ENCODE peak calls at places on chromosomes 1 and 21, in five cellular contexts. One of them, this sample, is unnamed.
A peak's percentile ranks its signal among the peaks of the same experiment; 100 is the strongest.

GRCh38 chr1:237873487-237873927 is 17.2 kb downstream of the ZP4 start:
- DNase-seq in NCI-H1436: no peak
- DNase-seq in activated CD8-positive, alpha-beta memory T cell treated with anti-CD3 and anti-CD28 coated beads for 4 hours: no peak
- DNase-seq in HEK293T: peak; percentile 17
- DNase-seq in activated T-cell treated with anti-CD3 and anti-CD28 coated beads for 1 hour: no peak
- DNase-seq in this sample: no peak

GRCh38 chr1:232440325-232441059 is 189.4 kb downstream of the SIPA1L2 start:
- DNase-seq in NCI-H1436: no peak
- DNase-seq in activated CD8-positive, alpha-beta memory T cell treated with anti-CD3 and anti-CD28 coated beads for 4 hours: no peak
- DNase-seq in HEK293T: no peak
- DNase-seq in activated T-cell treated with anti-CD3 and anti-CD28 coated beads for 1 hour: no peak
- DNase-seq in this sample: no peak

GRCh38 chr1:40738831-40739230 is 44.8 kb upstream of the KCNQ4 start:
- DNase-seq in NCI-H1436: no peak
- DNase-seq in activated CD8-positive, alpha-beta memory T cell treated with anti-CD3 and anti-CD28 coated beads for 4 hours: no peak
- DNase-seq in HEK293T: no peak
- DNase-seq in activated T-cell treated with anti-CD3 and anti-CD28 coated beads for 1 hour: no peak
- DNase-seq in this sample: no peak

GRCh38 chr1:156436319-156437043 is 64.1 kb downstream of the MEF2D start:
- DNase-seq in NCI-H1436: no peak
- DNase-seq in activated CD8-positive, alpha-beta memory T cell treated with anti-CD3 and anti-CD28 coated beads for 4 hours: no peak
- DNase-seq in HEK293T: no peak
- DNase-seq in activated T-cell treated with anti-CD3 and anti-CD28 coated beads for 1 hour: no peak
- DNase-seq in this sample: no peak

GRCh38 chr1:6868371-6869001 is 83.2 kb downstream of the CAMTA1 start:
- DNase-seq in NCI-H1436: no peak
- DNase-seq in activated CD8-positive, alpha-beta memory T cell treated with anti-CD3 and anti-CD28 coated beads for 4 hours: no peak
- DNase-seq in HEK293T: no peak
- DNase-seq in activated T-cell treated with anti-CD3 and anti-CD28 coated beads for 1 hour: no peak
- DNase-seq in this sample: no peak

GRCh38 chr1:117150316-117150715 is 28.8 kb upstream of the TRIM45 start:
- DNase-seq in NCI-H1436: no peak
- DNase-seq in activated CD8-positive, alpha-beta memory T cell treated with anti-CD3 and anti-CD28 coated beads for 4 hours: no peak
- DNase-seq in HEK293T: no peak
- DNase-seq in activated T-cell treated with anti-CD3 and anti-CD28 coated beads for 1 hour: no peak
- DNase-seq in this sample: no peak

GRCh38 chr1:246544001-246544400 is 22.1 kb downstream of the TFB2M start:
- DNase-seq in NCI-H1436: no peak
- DNase-seq in activated CD8-positive, alpha-beta memory T cell treated with anti-CD3 and anti-CD28 coated beads for 4 hours: no peak
- DNase-seq in HEK293T: no peak
- DNase-seq in activated T-cell treated with anti-CD3 and anti-CD28 coated beads for 1 hour: no peak
- DNase-seq in this sample: no peak

GRCh38 chr1:69911301-69911801 is 294.0 kb downstream of the LRRC40 start:
- DNase-seq in NCI-H1436: no peak
- DNase-seq in activated CD8-positive, alpha-beta memory T cell treated with anti-CD3 and anti-CD28 coated beads for 4 hours: no peak
- DNase-seq in HEK293T: no peak
- DNase-seq in activated T-cell treated with anti-CD3 and anti-CD28 coated beads for 1 hour: no peak
- DNase-seq in this sample: no peak

GRCh38 chr1:238675241-238675640 is 711.1 kb upstream of the CHRM3 start:
- DNase-seq in NCI-H1436: no peak
- DNase-seq in activated CD8-positive, alpha-beta memory T cell treated with anti-CD3 and anti-CD28 coated beads for 4 hours: no peak
- DNase-seq in HEK293T: no peak
- DNase-seq in activated T-cell treated with anti-CD3 and anti-CD28 coated beads for 1 hour: no peak
- DNase-seq in this sample: no peak

GRCh38 chr1:181475580-181475979 is 7.7 kb upstream of the CACNA1E start:
- DNase-seq in NCI-H1436: no peak
- DNase-seq in activated CD8-positive, alpha-beta memory T cell treated with anti-CD3 and anti-CD28 coated beads for 4 hours: no peak
- DNase-seq in HEK293T: no peak
- DNase-seq in activated T-cell treated with anti-CD3 and anti-CD28 coated beads for 1 hour: no peak
- DNase-seq in this sample: no peak

GRCh38 chr1:45205000-45205909 is 1.1 kb downstream of the ZSWIM5 start:
- DNase-seq in NCI-H1436: no peak
- DNase-seq in activated CD8-positive, alpha-beta memory T cell treated with anti-CD3 and anti-CD28 coated beads for 4 hours: no peak
- DNase-seq in HEK293T: peak; percentile 53
- DNase-seq in activated T-cell treated with anti-CD3 and anti-CD28 coated beads for 1 hour: no peak
- DNase-seq in this sample: peak; percentile 8

GRCh38 chr1:68442822-68443556 is 6.8 kb downstream of the RPE65 start:
- DNase-seq in NCI-H1436: peak; percentile 41
- DNase-seq in activated CD8-positive, alpha-beta memory T cell treated with anti-CD3 and anti-CD28 coated beads for 4 hours: no peak
- DNase-seq in HEK293T: peak; percentile 71
- DNase-seq in activated T-cell treated with anti-CD3 and anti-CD28 coated beads for 1 hour: no peak
- DNase-seq in this sample: no peak

GRCh38 chr1:181043025-181043880 is 9.5 kb downstream of the MR1 start:
- DNase-seq in NCI-H1436: peak; percentile 37
- DNase-seq in activated CD8-positive, alpha-beta memory T cell treated with anti-CD3 and anti-CD28 coated beads for 4 hours: no peak
- DNase-seq in HEK293T: no peak
- DNase-seq in activated T-cell treated with anti-CD3 and anti-CD28 coated beads for 1 hour: no peak
- DNase-seq in this sample: no peak

GRCh38 chr1:172266528-172267174 is 153.8 kb upstream of the C1orf105 start:
- DNase-seq in NCI-H1436: no peak
- DNase-seq in activated CD8-positive, alpha-beta memory T cell treated with anti-CD3 and anti-CD28 coated beads for 4 hours: no peak
- DNase-seq in HEK293T: no peak
- DNase-seq in activated T-cell treated with anti-CD3 and anti-CD28 coated beads for 1 hour: no peak
- DNase-seq in this sample: no peak

GRCh38 chr1:207808911-207809555 is 57.2 kb downstream of the CD46 start:
- DNase-seq in NCI-H1436: no peak
- DNase-seq in activated CD8-positive, alpha-beta memory T cell treated with anti-CD3 and anti-CD28 coated beads for 4 hours: no peak
- DNase-seq in HEK293T: no peak
- DNase-seq in activated T-cell treated with anti-CD3 and anti-CD28 coated beads for 1 hour: no peak
- DNase-seq in this sample: no peak

GRCh38 chr1:201341377-201341776 is 36.1 kb downstream of the TNNT2 start:
- DNase-seq in NCI-H1436: no peak
- DNase-seq in activated CD8-positive, alpha-beta memory T cell treated with anti-CD3 and anti-CD28 coated beads for 4 hours: no peak
- DNase-seq in HEK293T: no peak
- DNase-seq in activated T-cell treated with anti-CD3 and anti-CD28 coated beads for 1 hour: no peak
- DNase-seq in this sample: no peak

GRCh38 chr1:165476776-165477175 is 31.9 kb upstream of the RXRG start:
- DNase-seq in NCI-H1436: no peak
- DNase-seq in activated CD8-positive, alpha-beta memory T cell treated with anti-CD3 and anti-CD28 coated beads for 4 hours: no peak
- DNase-seq in HEK293T: no peak
- DNase-seq in activated T-cell treated with anti-CD3 and anti-CD28 coated beads for 1 hour: no peak
- DNase-seq in this sample: no peak

GRCh38 chr1:234538930-234539649 is 60.1 kb upstream of the TARBP1 start:
- DNase-seq in NCI-H1436: no peak
- DNase-seq in activated CD8-positive, alpha-beta memory T cell treated with anti-CD3 and anti-CD28 coated beads for 4 hours: no peak
- DNase-seq in HEK293T: no peak
- DNase-seq in activated T-cell treated with anti-CD3 and anti-CD28 coated beads for 1 hour: no peak
- DNase-seq in this sample: no peak

GRCh38 chr1:17653728-17654351 is 101.3 kb upstream of the ACTL8 start:
- DNase-seq in NCI-H1436: peak; percentile 18
- DNase-seq in activated CD8-positive, alpha-beta memory T cell treated with anti-CD3 and anti-CD28 coated beads for 4 hours: no peak
- DNase-seq in HEK293T: peak; percentile 68
- DNase-seq in activated T-cell treated with anti-CD3 and anti-CD28 coated beads for 1 hour: no peak
- DNase-seq in this sample: no peak

GRCh38 chr21:45329261-45330074 is 41.8 kb upstream of the POFUT2 start:
- DNase-seq in NCI-H1436: no peak
- DNase-seq in activated CD8-positive, alpha-beta memory T cell treated with anti-CD3 and anti-CD28 coated beads for 4 hours: no peak
- DNase-seq in HEK293T: no peak
- DNase-seq in activated T-cell treated with anti-CD3 and anti-CD28 coated beads for 1 hour: no peak
- DNase-seq in this sample: no peak

GRCh38 chr1:29239142-29239541 is 2.8 kb downstream of the PTPRU start:
- DNase-seq in NCI-H1436: no peak
- DNase-seq in activated CD8-positive, alpha-beta memory T cell treated with anti-CD3 and anti-CD28 coated beads for 4 hours: no peak
- DNase-seq in HEK293T: no peak
- DNase-seq in activated T-cell treated with anti-CD3 and anti-CD28 coated beads for 1 hour: no peak
- DNase-seq in this sample: no peak

GRCh38 chr1:55288245-55288644 is 73.1 kb upstream of the USP24 start:
- DNase-seq in NCI-H1436: peak; percentile 75
- DNase-seq in activated CD8-positive, alpha-beta memory T cell treated with anti-CD3 and anti-CD28 coated beads for 4 hours: no peak
- DNase-seq in HEK293T: no peak
- DNase-seq in activated T-cell treated with anti-CD3 and anti-CD28 coated beads for 1 hour: no peak
- DNase-seq in this sample: no peak

GRCh38 chr1:115317101-115318012 is 20.7 kb downstream of the NGF start:
- DNase-seq in NCI-H1436: no peak
- DNase-seq in activated CD8-positive, alpha-beta memory T cell treated with anti-CD3 and anti-CD28 coated beads for 4 hours: no peak
- DNase-seq in HEK293T: no peak
- DNase-seq in activated T-cell treated with anti-CD3 and anti-CD28 coated beads for 1 hour: no peak
- DNase-seq in this sample: no peak

GRCh38 chr21:31658053-31658452 is 1.4 kb upstream of the SOD1 start:
- DNase-seq in NCI-H1436: no peak
- DNase-seq in activated CD8-positive, alpha-beta memory T cell treated with anti-CD3 and anti-CD28 coated beads for 4 hours: no peak
- DNase-seq in HEK293T: no peak
- DNase-seq in activated T-cell treated with anti-CD3 and anti-CD28 coated beads for 1 hour: no peak
- DNase-seq in this sample: no peak

This sample was measured in activated T-helper 1 cell treated with Interleukin-2 at 50 U/mL for 16 hours.